ENCODE peak calls at places on chromosomes 12 and 14, in nine cellular contexts. P, K, X, N, E, T, M, I and L are unnamed samples.
A peak's percentile ranks its signal among the peaks of the same experiment; 100 is the strongest.

GRCh38 chr12:8564656-8565055 is 24.0 kb upstream of the CLEC4E start:
- DNase-seq in X (no peak), P (no peak), N (no peak), M (no peak), E (no peak), T (no peak), K (no peak), I (peak; percentile 15), L (no peak)

GRCh38 chr12:54229624-54230212 is 40.9 kb upstream of the SMUG1 start:
- DNase-seq in P (no peak), X (peak; percentile 64), M (peak; percentile 91), K (peak; percentile 98), T (no peak), I (peak; percentile 97), E (peak; percentile 89), N (no peak), L (peak; percentile 92)

GRCh38 chr14:89290813-89291212 is 126.2 kb downstream of the FOXN3 start:
- DNase-seq in I (no peak), K (no peak), X (no peak), P (no peak), E (no peak), T (no peak), M (no peak), N (no peak), L (no peak)

GRCh38 chr14:101559624-101560533 is 1.4 kb upstream of the DIO3 start:
- DNase-seq in P (no peak), T (no peak), X (peak; percentile 2), M (peak; percentile 40), K (no peak), N (no peak), I (peak; percentile 70), E (no peak), L (no peak)

GRCh38 chr12:127343941-127344340 is 923.0 kb upstream of the TMEM132C start:
- DNase-seq in K (no peak), M (no peak), P (no peak), N (no peak), T (no peak), I (no peak), X (no peak), E (no peak), L (peak; percentile 67)

GRCh38 chr12:18794000-18794399 is 56.1 kb downstream of the CAPZA3 start:
- DNase-seq in K (no peak), E (no peak), I (no peak), X (no peak), N (no peak), T (no peak), M (peak; percentile 10), P (no peak), L (no peak)

GRCh38 chr12:82517027-82517426 is 158.7 kb downstream of the METTL25 start:
- DNase-seq in P (no peak), E (no peak), I (no peak), X (peak; percentile 60), K (peak; percentile 2), M (no peak), T (no peak), N (no peak), L (no peak)

GRCh38 chr12:56188786-56189335 is 422 bp downstream of the SMARCC2 start:
- DNase-seq in T (no peak), M (no peak), K (no peak), E (no peak), I (peak; percentile 83), P (no peak), N (no peak), X (peak; percentile 81), L (no peak)

GRCh38 chr12:14314801-14315200 is 50.7 kb upstream of the ATF7IP start:
- DNase-seq in N (no peak), I (no peak), T (no peak), M (no peak), K (no peak), X (no peak), E (no peak), P (peak; percentile 5), L (no peak)

GRCh38 chr12:418432-418831 is 17.0 kb downstream of the CCDC77 start:
- DNase-seq in K (no peak), I (no peak), E (no peak), X (no peak), N (no peak), M (no peak), T (no peak), P (no peak), L (no peak)

GRCh38 chr14:103725001-103725682 is 9.5 kb downstream of the ZFYVE21 start:
- DNase-seq in E (no peak), I (no peak), P (no peak), K (no peak), T (no peak), N (no peak), X (no peak), M (no peak), L (no peak)

GRCh38 chr14:59363545-59364226 is 101.5 kb downstream of the GPR135 start:
- DNase-seq in K (peak; percentile 43), N (no peak), X (no peak), I (peak; percentile 20), M (no peak), T (no peak), P (no peak), E (no peak), L (peak; percentile 48)

GRCh38 chr12:125076103-125076502 is 10.9 kb downstream of the AACS start:
- DNase-seq in E (no peak), I (no peak), T (no peak), P (no peak), K (no peak), N (no peak), M (no peak), X (no peak), L (no peak)

GRCh38 chr12:121697093-121697698 is 15.4 kb upstream of the TMEM120B start:
- DNase-seq in T (no peak), E (no peak), N (peak; percentile 24), M (peak; percentile 89), I (peak; percentile 70), X (peak; percentile 84), P (peak; percentile 75), K (peak; percentile 47), L (peak; percentile 35)

GRCh38 chr14:54366726-54367707 is 29.8 kb upstream of the CDKN3 start:
- DNase-seq in I (peak; percentile 85), P (no peak), M (peak; percentile 74), K (peak; percentile 69), T (peak; percentile 58), N (no peak), X (peak; percentile 51), E (no peak), L (peak; percentile 62)

GRCh38 chr12:27123642-27124041 is 41.3 kb upstream of the C12orf71 start:
- DNase-seq in P (no peak), N (no peak), T (no peak), K (peak; percentile 23), E (no peak), X (peak; percentile 68), M (no peak), I (no peak), L (peak; percentile 25)

GRCh38 chr12:34218193-34219045 is 196.1 kb downstream of the ALG10 start:
- DNase-seq in X (peak; percentile 79), K (peak; percentile 33), I (peak; percentile 3), E (no peak), T (peak; percentile 68), P (peak; percentile 75), M (peak; percentile 73), N (peak; percentile 45), L (peak; percentile 63)

GRCh38 chr12:80045594-80045993 is 53.7 kb upstream of the OTOGL start:
- DNase-seq in E (no peak), N (no peak), T (no peak), P (no peak), I (no peak), M (peak; percentile 19), K (peak; percentile 81), X (no peak), L (peak; percentile 74)

GRCh38 chr14:72715215-72715909 is 178.5 kb downstream of the DPF3 start:
- DNase-seq in N (no peak), X (no peak), M (no peak), P (no peak), E (no peak), T (no peak), K (no peak), I (no peak), L (peak; percentile 57)

GRCh38 chr12:76119887-76120286 is 35.4 kb upstream of the NAP1L1 start:
- DNase-seq in P (no peak), E (no peak), T (no peak), X (no peak), I (no peak), M (no peak), N (no peak), K (no peak), L (no peak)